ENCODE peak calls at places on chromosomes 1 and 21, in ten cellular contexts. U is K562, M is stomach, G is HepG2, E is endothelial cell of umbilical vein, V is breast epithelium, D is vagina, Q is prostate gland, F is SK-N-SH, I is suprapubic skin. X is an unnamed sample.

GRCh38 chr1:151713044-151713443 is 3.6 kb downstream of the CELF3 start:
- DNase-seq in U (no peak), M (peak), G (no peak), E (no peak), V (no peak), D (no peak), Q (no peak), F (no peak), I (no peak), X (no peak)

GRCh38 chr1:172885976-172886375 is 164.8 kb downstream of the TNFSF18 start:
- DNase-seq in U (no peak), M (no peak), G (no peak), E (no peak), V (no peak), D (no peak), Q (no peak), F (no peak), I (no peak), X (no peak)

GRCh38 chr1:235588916-235589515 is 60.6 kb downstream of the GNG4 start:
- DNase-seq in U (peak), M (no peak), G (no peak), E (no peak), V (no peak), D (no peak), Q (no peak), F (no peak), I (no peak), X (no peak)

GRCh38 chr1:43315963-43316737 is 15.4 kb downstream of the TIE1 start:
- DNase-seq in U (no peak), M (no peak), G (no peak), E (no peak), V (peak), D (no peak), Q (no peak), F (no peak), I (no peak), X (peak)

GRCh38 chr1:27872802-27873665 is 690 bp downstream of the THEMIS2 start:
- DNase-seq in U (peak), M (peak), G (no peak), E (peak), V (no peak), D (no peak), Q (no peak), F (peak), I (no peak), X (peak)

GRCh38 chr1:218209351-218209861 is 75.7 kb upstream of the RRP15 start:
- DNase-seq in U (no peak), M (no peak), G (no peak), E (no peak), V (no peak), D (no peak), Q (no peak), F (no peak), I (no peak), X (no peak)

GRCh38 chr1:9615316-9616063 is 26.8 kb downstream of the TMEM201 start:
- DNase-seq in U (peak), M (peak), G (peak), E (peak), V (no peak), D (no peak), Q (no peak), F (peak), I (peak), X (no peak)

GRCh38 chr1:117566556-117566955 is 39.3 kb upstream of the TENT5C start:
- DNase-seq in U (no peak), M (no peak), G (no peak), E (no peak), V (no peak), D (peak), Q (no peak), F (no peak), I (no peak), X (no peak)

GRCh38 chr1:32886012-32886827 is at the start of gene HPCA:
- DNase-seq in U (peak), M (peak), G (peak), E (peak), V (peak), D (no peak), Q (no peak), F (peak), I (no peak), X (no peak)

DNA sequence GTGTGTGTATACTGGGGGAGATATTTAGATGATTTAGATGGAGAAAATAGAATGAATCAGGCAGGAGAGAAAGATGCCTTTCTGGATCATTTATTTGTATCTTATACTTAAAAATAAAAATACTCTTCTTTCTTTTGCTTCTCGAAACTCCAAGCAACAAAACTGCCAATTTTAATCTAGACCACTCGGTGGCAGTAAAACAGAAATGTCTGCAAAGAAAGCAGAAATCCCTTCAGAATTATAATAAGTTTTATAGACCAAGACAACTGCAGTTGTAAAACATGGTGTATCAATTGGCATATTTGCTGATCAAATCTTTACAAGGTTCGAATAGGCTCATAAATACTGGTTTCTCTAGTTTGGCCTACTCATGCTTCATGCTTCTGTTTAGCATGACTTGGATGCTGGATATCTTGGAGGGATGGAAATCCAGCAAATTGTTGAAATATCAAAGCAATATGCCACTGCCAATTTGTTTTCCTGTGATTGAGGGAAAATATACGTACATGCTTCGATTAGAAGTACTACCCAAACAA is 15.1 kb upstream of the C1orf87 start:
- DNase-seq in U (no peak), M (no peak), G (no peak), E (peak), V (no peak), D (no peak), Q (no peak), F (no peak), I (no peak), X (no peak)
- TF ChIP-seq CTCF in U (no peak), M (no peak), G (no peak), E (peak), V (no peak), D (no peak), Q (no peak), F (peak), I (no peak), X (no peak)

GRCh38 chr1:100896481-100896982 is 642 bp downstream of the SLC30A7 start:
- DNase-seq in U (peak), M (peak), G (peak), E (peak), V (no peak), D (no peak), Q (peak), F (peak), I (no peak), X (peak)
- TF ChIP-seq POLR2AphosphoS5 in U (peak), M (no peak), G (peak), E (no peak), V (no peak), D (no peak), Q (no peak), F (no peak), I (no peak), X (no peak)

GRCh38 chr1:18575620-18576019 is 55.0 kb upstream of the PAX7 start:
- DNase-seq in U (peak), M (peak), G (peak), E (peak), V (no peak), D (no peak), Q (peak), F (peak), I (no peak), X (peak)
- TF ChIP-seq CTCF in U (peak), M (no peak), G (peak), E (peak), V (peak), D (no peak), Q (peak), F (peak), I (peak), X (peak)

GRCh38 chr1:15771836-15772516 is 13.4 kb downstream of the FBLIM1 start:
- DNase-seq in U (no peak), M (no peak), G (no peak), E (no peak), V (no peak), D (no peak), Q (no peak), F (no peak), I (no peak), X (no peak)
- TF ChIP-seq POLR2AphosphoS5 in U (no peak), M (no peak), G (no peak), E (no peak), V (no peak), D (no peak), Q (no peak), F (no peak), I (no peak), X (no peak)

DNA sequence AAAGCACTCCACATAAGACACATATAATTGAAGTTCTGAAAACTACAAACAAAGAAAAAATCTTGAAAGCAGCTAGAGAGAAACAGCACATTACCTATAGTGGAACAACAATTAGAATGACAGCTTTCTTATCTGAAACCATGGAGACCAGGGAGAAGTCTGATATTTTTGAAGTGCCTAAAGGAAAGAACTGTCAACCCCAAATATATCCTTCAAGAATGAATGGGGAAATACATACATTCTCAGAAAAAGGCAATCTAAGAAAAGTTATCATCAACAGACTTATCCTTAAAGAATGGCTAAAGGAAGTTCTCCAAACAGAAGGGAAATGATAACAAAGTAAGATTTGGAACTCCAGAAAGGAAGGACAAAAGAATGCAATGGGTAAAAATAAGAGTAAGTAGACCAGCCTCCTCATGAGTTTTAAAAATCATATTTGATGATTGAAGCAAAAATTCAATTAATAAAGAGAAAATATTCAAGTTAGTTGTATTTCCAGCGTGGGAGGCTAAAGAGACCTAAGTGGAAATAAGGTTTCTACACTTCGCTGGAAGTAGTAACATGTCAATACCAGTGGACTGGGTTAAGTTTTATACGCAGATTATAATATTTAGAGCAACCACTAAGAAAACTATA is 170.8 kb upstream of the SAMSN1 start:
- DNase-seq in U (peak), M (no peak), G (no peak), E (peak), V (no peak), D (no peak), Q (no peak), F (no peak), I (no peak), X (no peak)
- TF ChIP-seq CTCF in U (no peak), M (no peak), G (no peak), E (no peak), V (no peak), D (no peak), Q (no peak), F (no peak), I (no peak), X (no peak)

GRCh38 chr1:201737350-201738060 is 91.5 kb upstream of the IPO9 start:
- DNase-seq in U (no peak), M (no peak), G (no peak), E (no peak), V (no peak), D (no peak), Q (no peak), F (no peak), I (no peak), X (peak)

GRCh38 chr1:201740086-201740541 is 88.8 kb upstream of the IPO9 start:
- DNase-seq in U (no peak), M (no peak), G (no peak), E (no peak), V (no peak), D (no peak), Q (no peak), F (peak), I (no peak), X (no peak)

GRCh38 chr1:201740609-201741231 is 88.2 kb upstream of the IPO9 start:
- DNase-seq in U (no peak), M (no peak), G (no peak), E (no peak), V (no peak), D (no peak), Q (no peak), F (no peak), I (no peak), X (peak)

GRCh38 chr1:201739054-201739453 is 89.9 kb upstream of the IPO9 start:
- DNase-seq in U (no peak), M (no peak), G (no peak), E (no peak), V (no peak), D (no peak), Q (no peak), F (peak), I (no peak), X (no peak)

GRCh38 chr1:201739492-201740085 is 89.4 kb upstream of the IPO9 start:
- DNase-seq in U (peak), M (peak), G (no peak), E (peak), V (peak), D (no peak), Q (peak), F (peak), I (peak), X (peak)
- TF ChIP-seq POLR2AphosphoS5 in U (no peak), M (no peak), G (no peak), E (peak), V (no peak), D (peak), Q (no peak), F (no peak), I (no peak), X (no peak)

GRCh38 chr1:185652348-185652747 is 81.8 kb upstream of the HMCN1 start:
- DNase-seq in U (no peak), M (no peak), G (peak), E (no peak), V (no peak), D (no peak), Q (no peak), F (no peak), I (no peak), X (no peak)
- TF ChIP-seq CTCF in U (no peak), M (no peak), G (peak), E (peak), V (no peak), D (no peak), Q (no peak), F (peak), I (no peak), X (no peak)

GRCh38 chr1:68384321-68384813 is 65.4 kb downstream of the RPE65 start:
- DNase-seq in U (peak), M (no peak), G (peak), E (peak), V (no peak), D (no peak), Q (no peak), F (no peak), I (no peak), X (no peak)
- TF ChIP-seq POLR2AphosphoS5 in U (no peak), M (peak), G (no peak), E (peak), V (no peak), D (no peak), Q (peak), F (peak), I (no peak), X (peak)

GRCh38 chr1:53274026-53274425 is 35.7 kb upstream of the MAGOH start:
- DNase-seq in U (no peak), M (no peak), G (no peak), E (no peak), V (no peak), D (no peak), Q (no peak), F (no peak), I (no peak), X (peak)
- TF ChIP-seq CTCF in U (no peak), M (no peak), G (no peak), E (no peak), V (no peak), D (no peak), Q (no peak), F (no peak), I (no peak), X (no peak)